ENCODE peak calls at places on chromosomes 12 and 14, in eight cellular contexts. Q is IMR-90, O is spleen, B is suprapubic skin, Y is esophagus squamous epithelium, A is uterus, E is ovary, J is H1. X is an unnamed sample.

GRCh38 chr12:121089031-121089812 is 43.5 kb upstream of the P2RX7 start:
- DNase-seq in J (peak), E (no peak), Y (no peak), Q (no peak), B (no peak), A (peak), O (no peak), X (no peak)

GRCh38 chr12:46858368-46858767 is 32.6 kb upstream of the SLC38A4 start:
- DNase-seq in E (no peak), J (no peak), O (no peak), B (no peak), Q (no peak), A (no peak), Y (no peak), X (no peak)

GRCh38 chr12:58171914-58172313 is 230.5 kb downstream of the ATP23 start:
- DNase-seq in B (no peak), Y (no peak), E (no peak), Q (peak), A (no peak), J (no peak), O (no peak), X (peak)

GRCh38 chr12:75560167-75560566 is 48.8 kb upstream of the KRR1 start:
- DNase-seq in J (no peak), Y (no peak), O (no peak), E (no peak), B (no peak), Q (peak), A (no peak), X (no peak)

GRCh38 chr12:13211191-13211858 is 14.8 kb downstream of the EMP1 start:
- DNase-seq in O (no peak), Q (peak), Y (no peak), J (no peak), A (no peak), B (no peak), E (no peak), X (no peak)

GRCh38 chr12:96359328-96359727 is 40.9 kb downstream of the CDK17 start:
- DNase-seq in B (no peak), E (no peak), O (no peak), J (no peak), Q (no peak), A (no peak), Y (no peak), X (no peak)

GRCh38 chr14:67440513-67440912 is 28.5 kb upstream of the PLEK2 start:
- DNase-seq in O (no peak), Y (no peak), A (no peak), B (no peak), E (no peak), Q (no peak), J (no peak), X (peak)

GRCh38 chr12:5186715-5187114 is 143.0 kb downstream of the KCNA5 start:
- DNase-seq in Y (no peak), Q (no peak), B (no peak), E (no peak), O (no peak), J (no peak), A (no peak), X (no peak)

GRCh38 chr14:99257122-99257672 is 14.8 kb downstream of the BCL11B start:
- DNase-seq in Y (no peak), O (no peak), J (no peak), Q (no peak), A (no peak), E (no peak), B (no peak), X (no peak)

GRCh38 chr14:59897757-59898383 is 22.1 kb upstream of the LRRC9 start:
- DNase-seq in O (no peak), Y (no peak), Q (no peak), A (no peak), J (no peak), B (no peak), E (no peak), X (peak)

GRCh38 chr14:48398675-48399282 is 723.4 kb upstream of the MDGA2 start:
- DNase-seq in J (no peak), E (no peak), Q (peak), Y (no peak), B (no peak), A (no peak), O (no peak), X (no peak)

GRCh38 chr14:104687601-104688504 is 1.6 kb upstream of the INF2 start:
- DNase-seq in O (no peak), B (no peak), E (peak), A (peak), J (no peak), Y (no peak), Q (no peak), X (peak)

GRCh38 chr14:72186461-72187035 is 254.3 kb downstream of the RGS6 start:
- DNase-seq in Y (no peak), B (no peak), A (no peak), Q (no peak), J (no peak), O (no peak), E (no peak), X (no peak)

GRCh38 chr12:12800406-12801180 is 12.6 kb upstream of the DDX47 start:
- DNase-seq in E (no peak), B (no peak), Q (peak), Y (no peak), O (no peak), A (no peak), J (no peak), X (no peak)

GRCh38 chr14:104359969-104360442 is 219.6 kb upstream of the C14orf180 start:
- DNase-seq in O (peak), E (no peak), J (no peak), A (no peak), Q (no peak), B (peak), Y (no peak), X (no peak)

GRCh38 chr14:49861923-49862673 is 9.5 kb upstream of the NEMF start:
- DNase-seq in E (peak), J (peak), B (peak), Q (peak), Y (peak), A (peak), O (peak), X (peak)

GRCh38 chr14:49858383-49858782 is 5.8 kb upstream of the NEMF start:
- DNase-seq in O (no peak), Q (no peak), A (no peak), J (no peak), E (no peak), B (no peak), Y (no peak), X (no peak)

GRCh38 chr14:49860988-49861387 is 8.4 kb upstream of the NEMF start:
- DNase-seq in E (no peak), J (no peak), A (no peak), Q (no peak), O (no peak), Y (no peak), B (no peak), X (no peak)

GRCh38 chr14:49863483-49864262 is 11.1 kb upstream of the NEMF start:
- DNase-seq in A (peak), B (no peak), J (no peak), E (peak), O (no peak), Y (no peak), Q (no peak), X (no peak)

GRCh38 chr14:49861581-49861922 is 9.0 kb upstream of the NEMF start:
- DNase-seq in J (peak), O (peak), B (peak), Q (peak), E (peak), Y (no peak), A (peak), X (peak)
- TF ChIP-seq POLR2A in J (peak), O (no peak), B (no peak), Q (peak), E (peak), Y (no peak), A (no peak), X (peak)

GRCh38 chr12:6871052-6871957 is 1.8 kb downstream of the SPSB2 start:
- DNase-seq in O (peak), B (no peak), E (no peak), J (peak), Q (no peak), A (no peak), Y (no peak), X (no peak)

GRCh38 chr12:6868211-6869048 is 1.1 kb downstream of the TPI1 start:
- DNase-seq in Y (no peak), A (no peak), Q (peak), J (peak), B (no peak), E (no peak), O (no peak), X (no peak)

GRCh38 chr12:6869049-6870021 is 2.0 kb downstream of the TPI1 start:
- DNase-seq in A (peak), E (peak), O (peak), J (peak), Q (peak), Y (no peak), B (peak), X (peak)

GRCh38 chr12:6872073-6873048 is 742 bp downstream of the SPSB2 start:
- DNase-seq in Y (no peak), A (peak), O (peak), Q (peak), B (peak), J (peak), E (peak), X (peak)

DNA sequence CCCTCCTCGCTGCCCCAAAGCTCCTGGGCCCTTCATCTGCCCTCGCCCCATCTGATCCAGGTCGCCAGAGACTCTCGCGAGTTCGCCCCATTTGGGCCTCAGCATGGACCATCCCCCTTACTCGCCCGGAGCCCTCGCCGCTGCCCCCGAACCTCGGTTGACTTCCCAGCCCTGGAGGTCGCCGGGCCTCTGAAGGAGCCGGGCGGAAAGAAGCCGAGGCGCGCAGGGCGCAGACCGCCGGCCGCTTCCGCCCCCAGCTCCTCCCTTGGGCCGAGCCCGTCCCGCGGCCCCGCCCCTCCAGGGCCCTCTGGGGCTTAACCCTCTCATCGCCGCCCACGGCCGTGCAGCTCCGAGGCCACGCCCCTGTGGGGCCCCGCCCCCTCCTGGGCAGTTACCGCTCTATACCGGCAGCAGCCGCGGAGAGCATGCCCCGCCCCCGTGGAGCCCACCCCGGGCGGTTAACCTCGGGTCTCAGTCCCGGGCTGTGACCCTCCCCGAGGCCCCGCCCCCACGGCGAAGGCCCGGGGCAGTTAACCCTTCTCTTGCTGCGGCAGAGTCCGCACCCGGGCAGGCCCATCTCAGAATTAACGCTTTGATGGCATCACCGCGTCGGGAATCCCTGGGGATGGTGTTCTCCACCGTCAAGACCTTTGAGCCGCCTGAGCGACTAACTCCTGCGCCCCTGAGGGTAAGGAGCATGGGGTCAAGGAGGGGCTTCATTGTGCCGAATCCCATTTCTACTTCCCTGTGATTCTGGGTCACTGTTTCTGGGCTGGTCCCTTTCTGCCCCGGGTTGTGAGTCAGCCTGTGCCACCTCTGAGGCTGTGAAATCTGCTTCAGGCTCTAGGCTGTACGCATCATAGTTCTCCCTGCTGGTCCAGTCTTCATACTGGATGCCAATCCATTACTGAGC is at the start of gene SPSB2:
- DNase-seq in E (peak), O (peak), B (peak), A (peak), J (peak), Q (peak), Y (peak), X (peak)
- TF ChIP-seq POLR2A in E (peak), O (no peak), B (no peak), A (peak), J (no peak), Q (no peak), Y (no peak), X (peak)

DNA sequence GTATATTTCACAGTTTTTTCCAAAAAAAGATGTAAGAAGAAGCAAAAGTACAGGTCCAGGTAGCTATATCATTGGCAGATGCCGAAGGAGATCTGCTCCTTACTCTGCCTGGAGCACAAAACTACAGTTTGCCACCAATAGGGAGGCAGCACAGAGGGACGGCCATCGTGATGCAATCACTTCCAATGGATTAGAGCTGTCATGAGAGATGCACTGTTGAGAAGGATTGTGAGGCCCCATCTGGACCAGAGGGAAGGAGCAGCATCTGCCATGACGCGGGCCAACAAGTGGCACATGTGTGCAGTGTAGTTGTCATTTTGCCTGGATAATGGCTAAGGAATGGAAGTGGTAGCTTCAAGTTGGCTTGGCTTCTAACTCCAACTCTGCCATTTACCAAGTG is 318.8 kb upstream of the FKBP4 start:
- DNase-seq in E (no peak), J (no peak), A (no peak), O (no peak), Q (no peak), B (no peak), Y (no peak), X (no peak)
- TF ChIP-seq POLR2A in E (no peak), J (no peak), A (no peak), O (no peak), Q (no peak), B (no peak), Y (no peak), X (no peak)

GRCh38 chr14:54487771-54488170 is 1.0 kb downstream of the GMFB start:
- DNase-seq in J (no peak), E (no peak), Q (peak), Y (no peak), O (no peak), B (no peak), A (no peak), X (no peak)
- TF ChIP-seq POLR2A in J (no peak), E (no peak), Q (no peak), Y (no peak), O (no peak), B (no peak), A (no peak), X (no peak)